ENCODE peak calls at places on chromosomes 5 and 9, in nine cellular contexts. L, W, O, X, E, I, J, R and C are unnamed samples.

GRCh38 chr9:110502842-110503241 is 76.7 kb downstream of the SVEP1 start:
- DNase-seq in R (no peak), I (no peak), E (no peak), J (no peak), W (no peak), O (no peak), X (no peak), L (no peak), C (no peak)

GRCh38 chr5:123371575-123372179 is 51.5 kb downstream of the CEP120 start:
- DNase-seq in O (no peak), I (no peak), R (no peak), L (no peak), J (peak), E (no peak), W (peak), X (no peak), C (no peak)

GRCh38 chr5:180396931-180397330 is 43.8 kb upstream of the GFPT2 start:
- DNase-seq in L (no peak), I (no peak), O (no peak), W (no peak), E (no peak), X (no peak), J (no peak), R (no peak), C (no peak)

GRCh38 chr5:59319286-59319685 is 574.2 kb downstream of the PDE4D start:
- DNase-seq in O (no peak), W (no peak), X (no peak), J (no peak), L (no peak), E (no peak), I (no peak), R (no peak), C (no peak)

GRCh38 chr5:35458824-35459207 is 158.8 kb upstream of the SPEF2 start:
- DNase-seq in L (no peak), R (no peak), X (no peak), J (no peak), I (no peak), W (peak), O (no peak), E (no peak), C (no peak)

GRCh38 chr5:86232246-86232645 is 385.5 kb upstream of the COX7C start:
- DNase-seq in L (no peak), E (no peak), W (no peak), J (no peak), X (no peak), O (no peak), R (no peak), I (no peak), C (no peak)

GRCh38 chr5:173139631-173140030 is 4.7 kb upstream of the BNIP1 start:
- DNase-seq in E (no peak), J (no peak), R (no peak), I (no peak), L (no peak), O (no peak), W (no peak), X (no peak), C (no peak)

GRCh38 chr9:2013688-2014087 is 1.5 kb upstream of the SMARCA2 start:
- DNase-seq in O (no peak), I (no peak), W (no peak), L (no peak), X (no peak), E (no peak), R (no peak), J (no peak), C (no peak)

GRCh38 chr5:135604046-135604445 is 25.3 kb upstream of the CXCL14 start:
- DNase-seq in X (no peak), E (no peak), J (no peak), O (no peak), I (no peak), L (no peak), R (no peak), W (no peak), C (no peak)

GRCh38 chr5:1227669-1228068 is 2.5 kb downstream of the SLC6A18 start:
- DNase-seq in X (no peak), W (no peak), E (no peak), I (no peak), J (peak), R (no peak), L (no peak), O (no peak), C (no peak)

GRCh38 chr5:89282038-89282831 is 399.3 kb upstream of the MEF2C start:
- DNase-seq in I (no peak), X (no peak), J (no peak), W (no peak), O (no peak), E (no peak), R (no peak), L (no peak), C (no peak)

GRCh38 chr5:36949593-36949992 is 73.0 kb downstream of the NIPBL start:
- DNase-seq in R (no peak), L (no peak), X (no peak), O (no peak), J (no peak), E (no peak), I (no peak), W (no peak), C (no peak)

GRCh38 chr9:21677834-21678233 is 124.6 kb upstream of the MTAP start:
- DNase-seq in E (no peak), J (no peak), W (no peak), L (no peak), I (no peak), O (no peak), X (no peak), R (no peak), C (no peak)

GRCh38 chr5:14168139-14168792 is 25.1 kb downstream of the TRIO start:
- DNase-seq in J (no peak), I (no peak), X (no peak), W (no peak), R (no peak), O (no peak), E (no peak), L (no peak), C (no peak)

GRCh38 chr5:72402959-72403628 is 82.9 kb downstream of the PTCD2 start:
- DNase-seq in E (no peak), J (peak), O (no peak), X (no peak), W (peak), L (no peak), R (no peak), I (no peak), C (no peak)

GRCh38 chr9:93710370-93710723 is 134.0 kb downstream of the PHF2 start:
- DNase-seq in X (no peak), J (no peak), L (no peak), I (no peak), W (no peak), R (no peak), E (no peak), O (no peak), C (no peak)